ENCODE peak calls at places on chromosome X, in ten cellular contexts. X, F, E, V, C, W, R, L, G and J are unnamed samples.

GRCh38 chrX:56764153-56764974 is 35.3 kb downstream of the NBDY start:
- DNase-seq in L (peak), V (peak), C (peak), F (no peak), R (no peak), W (peak), X (peak), E (no peak), G (peak), J (peak)

GRCh38 chrX:84747516-84747915 is 245.3 kb upstream of the HDX start:
- DNase-seq in R (no peak), L (no peak), E (no peak), G (no peak), F (no peak), C (no peak), V (no peak), W (no peak), X (no peak), J (no peak)

GRCh38 chrX:22686138-22686541 is 313.6 kb upstream of the DDX53 start:
- DNase-seq in C (no peak), E (peak), V (peak), W (no peak), X (no peak), R (no peak), L (no peak), F (peak), G (peak), J (peak)

GRCh38 chrX:143058096-143058495 is 32.4 kb downstream of the SPANXN4 start:
- DNase-seq in R (no peak), C (no peak), E (no peak), G (no peak), V (no peak), X (no peak), W (no peak), F (no peak), L (no peak), J (no peak)

GRCh38 chrX:151816914-151817313 is 82.4 kb downstream of the CNGA2 start:
- DNase-seq in E (no peak), X (no peak), R (no peak), V (no peak), C (no peak), L (no peak), G (no peak), W (no peak), F (no peak), J (peak)

GRCh38 chrX:121635141-121635540 is 587.7 kb downstream of the GLUD2 start:
- DNase-seq in G (no peak), R (no peak), C (no peak), L (no peak), V (no peak), F (no peak), X (no peak), W (no peak), E (no peak), J (no peak)

GRCh38 chrX:19627081-19627480 is 111.8 kb upstream of the MAP3K15 start:
- DNase-seq in X (no peak), R (no peak), L (no peak), W (no peak), C (no peak), E (no peak), V (no peak), G (no peak), F (no peak), J (peak)

GRCh38 chrX:124497386-124497785 is 151.0 kb downstream of the SH2D1A start:
- DNase-seq in E (no peak), F (no peak), G (no peak), R (no peak), C (no peak), L (no peak), X (no peak), V (no peak), W (no peak), J (no peak)

GRCh38 chrX:111646515-111646914 is 34.5 kb upstream of the ALG13 start:
- DNase-seq in R (no peak), X (no peak), E (no peak), C (no peak), G (no peak), V (no peak), W (no peak), F (no peak), L (no peak), J (no peak)

GRCh38 chrX:76195579-76195978 is 22.7 kb downstream of the PBDC1 start:
- DNase-seq in F (no peak), X (no peak), G (no peak), V (no peak), E (no peak), L (no peak), R (no peak), C (no peak), W (no peak), J (no peak)

GRCh38 chrX:17453791-17454190 is 78.8 kb downstream of the NHS start:
- DNase-seq in R (no peak), V (no peak), L (no peak), G (no peak), X (no peak), W (no peak), F (no peak), E (no peak), C (no peak), J (peak)

GRCh38 chrX:133215747-133216146 is 2.4 kb downstream of the TFDP3 start:
- DNase-seq in C (no peak), V (peak), W (no peak), E (no peak), R (no peak), G (no peak), X (no peak), L (no peak), F (no peak), J (no peak)

GRCh38 chrX:122941801-122942200 is 242.3 kb upstream of the GRIA3 start:
- DNase-seq in X (no peak), E (no peak), R (no peak), C (no peak), L (no peak), G (no peak), F (no peak), V (no peak), W (no peak), J (no peak)

GRCh38 chrX:41384041-41384705 is 50.2 kb downstream of the DDX3X start:
- DNase-seq in E (peak), L (no peak), W (peak), F (peak), X (no peak), C (peak), V (peak), G (no peak), R (no peak), J (peak)

GRCh38 chrX:109384569-109385174 is 97.2 kb downstream of the GUCY2F start:
- DNase-seq in W (no peak), E (no peak), F (no peak), X (no peak), V (peak), R (no peak), C (no peak), G (peak), L (no peak), J (peak)

GRCh38 chrX:118025193-118025592 is 91.4 kb downstream of the KLHL13 start:
- DNase-seq in V (no peak), R (no peak), X (no peak), W (no peak), E (no peak), L (no peak), F (no peak), G (no peak), C (no peak), J (no peak)

GRCh38 chrX:132751043-132751690 is 207.3 kb downstream of the HS6ST2 start:
- DNase-seq in V (no peak), E (no peak), F (no peak), X (no peak), G (no peak), C (no peak), W (no peak), L (no peak), R (no peak), J (no peak)

GRCh38 chrX:10173331-10173900 is 16.6 kb downstream of the CLCN4 start:
- DNase-seq in V (peak), F (peak), C (no peak), W (no peak), L (no peak), G (peak), R (peak), E (no peak), X (peak), J (peak)

GRCh38 chrX:100654256-100654655 is 10.3 kb downstream of the SRPX2 start:
- DNase-seq in R (no peak), F (no peak), L (no peak), E (no peak), V (peak), C (no peak), W (no peak), X (no peak), G (peak), J (peak)

GRCh38 chrX:108699368-108699767 is 37.0 kb downstream of the IRS4 start:
- DNase-seq in X (no peak), F (peak), V (peak), L (peak), G (peak), E (no peak), C (no peak), R (no peak), W (no peak), J (peak)

GRCh38 chrX:131907488-131908314 is 115.4 kb upstream of the STK26 start:
- DNase-seq in R (no peak), E (no peak), G (no peak), X (no peak), F (no peak), V (no peak), W (no peak), C (no peak), L (no peak), J (no peak)

GRCh38 chrX:136747003-136747986 is 33.4 kb downstream of the ARHGEF6 start:
- DNase-seq in L (no peak), G (no peak), F (no peak), X (no peak), V (no peak), C (no peak), R (no peak), E (no peak), W (no peak), J (no peak)

GRCh38 chrX:153931151-153931550 is 3.7 kb downstream of the NAA10 start:
- DNase-seq in R (no peak), E (no peak), G (no peak), F (no peak), L (no peak), V (no peak), W (no peak), X (no peak), C (no peak), J (no peak)

GRCh38 chrX:95427389-95427788 is 1257.3 kb upstream of the DIAPH2 start:
- DNase-seq in L (no peak), C (no peak), X (no peak), E (no peak), G (no peak), V (no peak), R (no peak), W (no peak), F (no peak), J (no peak)

GRCh38 chrX:107775734-107776511 is at the start of gene TSC22D3:
- DNase-seq in X (peak), L (no peak), E (peak), R (peak), W (peak), C (peak), F (peak), G (peak), V (peak), J (peak)

GRCh38 chrX:71514367-71515038 is 18.4 kb upstream of the OGT start:
- DNase-seq in C (peak), F (no peak), E (no peak), X (no peak), L (peak), W (no peak), R (no peak), V (no peak), G (no peak), J (no peak)

GRCh38 chrX:35728481-35728880 is 69.7 kb upstream of the MAGEB16 start:
- DNase-seq in R (no peak), V (no peak), L (no peak), W (no peak), C (no peak), F (no peak), G (no peak), X (no peak), E (no peak), J (no peak)

GRCh38 chrX:146967296-146967695 is 152.8 kb upstream of the CXorf51A start:
- DNase-seq in R (no peak), L (no peak), V (no peak), F (no peak), E (no peak), G (no peak), X (no peak), C (no peak), W (no peak), J (no peak)

GRCh38 chrX:136731207-136731782 is 49.4 kb downstream of the ARHGEF6 start:
- DNase-seq in R (no peak), C (no peak), L (no peak), E (no peak), G (no peak), F (no peak), W (no peak), X (no peak), V (no peak), J (no peak)

GRCh38 chrX:111445485-111445884 is 33.5 kb upstream of the DCX start:
- DNase-seq in E (no peak), L (no peak), F (peak), C (no peak), W (no peak), V (peak), X (no peak), R (no peak), G (peak), J (peak)

GRCh38 chrX:69506617-69507499 is 2.7 kb downstream of the NALF2 start:
- DNase-seq in X (no peak), G (no peak), E (no peak), W (peak), L (no peak), V (no peak), C (no peak), F (no peak), R (no peak), J (no peak)

GRCh38 chrX:107135076-107135964 is 16.7 kb upstream of the RBM41 start:
- DNase-seq in C (no peak), V (peak), F (no peak), W (no peak), R (no peak), L (no peak), X (no peak), E (no peak), G (no peak), J (peak)

GRCh38 chrX:51760657-51761056 is 17.4 kb downstream of the GSPT2 start:
- DNase-seq in L (no peak), C (no peak), R (no peak), X (no peak), F (no peak), E (no peak), V (no peak), G (no peak), W (no peak), J (no peak)

GRCh38 chrX:119174900-119175299 is 47.3 kb upstream of the KIAA1210 start:
- DNase-seq in W (no peak), V (no peak), L (no peak), C (no peak), E (no peak), X (no peak), R (no peak), F (no peak), G (no peak), J (no peak)

GRCh38 chrX:112120737-112121136 is 38.2 kb upstream of the TRPC5 start:
- DNase-seq in W (no peak), G (no peak), L (no peak), E (no peak), X (no peak), F (no peak), V (no peak), R (no peak), C (no peak), J (no peak)

GRCh38 chrX:110755061-110755460 is 40.6 kb downstream of the CHRDL1 start:
- DNase-seq in E (no peak), L (no peak), F (no peak), C (no peak), X (no peak), W (no peak), V (no peak), R (no peak), G (no peak), J (peak)

DNA sequence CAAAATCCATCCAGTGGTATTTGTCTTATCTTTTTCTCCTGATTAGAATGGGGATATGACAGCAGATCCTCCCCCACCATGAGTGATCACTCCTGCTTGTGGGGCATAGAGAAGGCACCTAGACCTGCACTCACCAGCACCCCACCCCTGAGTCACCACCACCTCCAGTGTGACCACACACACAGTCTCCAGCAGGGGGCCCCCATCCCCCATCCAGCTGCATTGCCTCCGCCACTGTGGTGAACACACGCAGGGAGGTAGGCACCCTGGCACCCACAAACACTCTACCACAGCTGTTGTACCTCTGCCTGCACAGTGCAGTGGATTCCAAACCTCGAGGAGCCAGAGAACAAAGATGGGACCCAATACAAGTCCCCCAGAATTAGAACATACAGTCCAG is 9.0 kb upstream of the MAGEA8 start:
- DNase-seq in R (no peak), L (peak), X (peak), E (no peak), C (peak), W (no peak), G (peak), V (peak), F (no peak), J (no peak)
- TF ChIP-seq CTCF in R (peak), L (peak), X (peak), E (no peak), C (no peak), W (no peak), G (peak), V (peak), F (peak), J (no peak)

DNA sequence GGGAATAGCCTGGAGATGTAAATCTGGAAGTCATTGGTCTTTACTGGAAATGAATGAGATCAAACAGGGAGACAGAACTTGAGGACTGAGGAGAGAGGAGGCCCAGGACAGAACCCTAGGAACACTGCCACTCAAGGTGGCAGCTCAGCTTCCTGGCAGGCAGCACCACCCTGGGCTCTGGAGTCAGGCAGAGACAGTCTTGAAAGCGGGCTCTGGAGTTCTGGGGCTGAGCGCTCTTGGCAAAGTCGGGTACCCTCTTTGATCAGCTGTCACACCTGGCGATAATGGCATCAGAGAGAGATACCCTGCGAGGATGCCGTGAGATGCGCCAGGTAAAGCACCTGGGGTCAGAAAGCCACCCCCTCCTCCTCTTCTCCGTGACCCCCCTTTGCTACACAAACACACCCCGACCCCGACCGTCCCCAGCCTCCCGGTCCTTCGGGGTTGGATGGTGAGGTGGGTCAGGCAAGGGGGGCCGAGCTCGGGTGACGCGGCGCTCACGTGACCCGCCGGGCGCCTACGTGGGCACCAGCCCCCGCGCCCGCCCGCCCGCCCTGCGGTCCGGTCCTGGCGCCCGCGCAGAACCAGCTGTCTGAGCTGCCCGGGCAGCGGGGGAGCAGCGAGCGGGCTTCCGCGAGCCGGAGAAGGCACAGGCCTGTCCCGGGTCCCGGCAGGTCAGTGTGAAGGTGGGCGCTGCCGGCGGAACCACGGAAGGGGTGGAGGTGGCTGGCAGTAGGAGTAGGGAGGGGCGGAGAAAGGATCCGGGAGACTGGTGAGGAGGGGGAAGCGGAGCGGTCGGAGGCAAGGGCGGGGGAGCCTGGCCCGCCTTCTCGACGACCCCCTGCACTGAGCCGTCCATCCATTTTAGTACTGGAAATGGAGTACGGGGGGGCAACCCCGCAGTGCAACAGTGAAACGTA is at the start of gene TCEAL3:
- DNase-seq in R (no peak), L (no peak), X (peak), V (peak), G (peak), W (peak), F (no peak), C (peak), E (no peak), J (peak)
- H3K4me3 ChIP-seq in R (peak), L (peak), X (peak), V (peak), G (peak), W (peak), F (peak), C (peak), E (peak), J (peak)

DNA sequence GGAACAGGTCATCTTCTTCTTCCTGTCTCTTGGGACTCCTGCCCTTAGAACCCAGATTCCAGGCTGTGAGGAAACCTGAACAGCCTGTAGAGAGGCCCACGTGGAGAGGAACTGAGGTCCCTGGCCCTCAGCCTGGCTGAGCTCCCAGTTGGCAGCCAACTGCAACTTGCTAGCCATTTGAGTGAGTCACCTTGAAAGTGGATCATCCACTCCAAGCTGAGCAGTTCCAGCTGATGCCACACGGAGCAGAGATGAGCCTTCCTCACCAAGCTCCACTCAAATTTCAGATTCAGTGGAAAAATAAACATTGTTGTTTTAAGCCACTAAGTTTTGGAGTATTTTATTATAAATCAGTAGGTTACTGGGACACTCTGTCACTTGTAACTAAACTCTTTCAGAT is 392.5 kb downstream of the BCOR start:
- DNase-seq in C (no peak), G (peak), V (peak), E (peak), W (peak), X (no peak), L (no peak), F (peak), R (peak), J (peak)
- TF ChIP-seq CTCF in C (no peak), G (peak), V (peak), E (peak), W (no peak), X (peak), L (peak), F (peak), R (peak), J (peak)

DNA sequence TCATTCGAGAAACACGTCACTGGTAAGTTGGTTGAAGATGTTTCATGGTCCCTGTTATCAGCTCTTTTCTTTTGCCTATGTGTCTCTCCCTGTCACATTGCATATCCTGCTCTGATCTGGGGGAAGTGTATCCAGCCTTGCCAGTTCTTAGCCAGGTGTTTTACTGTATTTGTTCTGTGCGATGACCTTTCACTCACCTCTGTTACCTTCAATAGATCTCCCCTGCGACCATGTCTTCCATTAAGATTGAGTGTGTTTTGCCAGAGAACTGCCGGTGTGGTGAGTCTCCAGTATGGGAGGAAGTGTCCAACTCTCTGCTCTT is 2.6 kb downstream of the RGN start:
- DNase-seq in F (no peak), G (no peak), C (no peak), R (no peak), V (no peak), W (no peak), L (no peak), E (no peak), X (no peak), J (no peak)
- H3K4me3 ChIP-seq in F (no peak), G (no peak), C (no peak), R (no peak), V (no peak), W (no peak), L (no peak), E (no peak), X (no peak), J (no peak)